ENCODE peak calls at places on chromosomes 7 and 10, in seven cellular contexts. One of them, this sample, is unnamed.

GRCh38 chr10:23338886-23339285 is 5.7 kb downstream of the C10orf67 start:
- DNase-seq in CD8-positive, alpha-beta T cell: no peak
- DNase-seq in spleen: no peak
- DNase-seq in neural progenitor cell: no peak
- DNase-seq in A549: no peak
- DNase-seq in esophagus muscularis mucosa: no peak
- DNase-seq in uterus: no peak
- DNase-seq in this sample: no peak

GRCh38 chr7:132154695-132155471 is 421.4 kb downstream of the PLXNA4 start:
- DNase-seq in esophagus muscularis mucosa: no peak
- DNase-seq in uterus: no peak
- DNase-seq in CD8-positive, alpha-beta T cell: no peak
- DNase-seq in spleen: no peak
- DNase-seq in neural progenitor cell: no peak
- DNase-seq in A549: no peak
- DNase-seq in this sample: no peak

GRCh38 chr10:94213980-94214379 is 148.8 kb downstream of the NOC3L start:
- DNase-seq in neural progenitor cell: no peak
- DNase-seq in esophagus muscularis mucosa: no peak
- DNase-seq in spleen: no peak
- DNase-seq in CD8-positive, alpha-beta T cell: no peak
- DNase-seq in A549: no peak
- DNase-seq in uterus: no peak
- DNase-seq in this sample: no peak

GRCh38 chr10:78025685-78026364 is 3.5 kb downstream of the POLR3A start:
- DNase-seq in uterus: no peak
- DNase-seq in spleen: no peak
- DNase-seq in A549: no peak
- DNase-seq in CD8-positive, alpha-beta T cell: no peak
- DNase-seq in neural progenitor cell: no peak
- DNase-seq in esophagus muscularis mucosa: no peak
- DNase-seq in this sample: no peak

GRCh38 chr7:94274828-94275227 is 119.9 kb upstream of the COL1A2 start:
- DNase-seq in neural progenitor cell: no peak
- DNase-seq in esophagus muscularis mucosa: no peak
- DNase-seq in CD8-positive, alpha-beta T cell: no peak
- DNase-seq in A549: no peak
- DNase-seq in spleen: no peak
- DNase-seq in uterus: no peak
- DNase-seq in this sample: no peak

GRCh38 chr10:91551856-91552255 is 81.0 kb downstream of the PPP1R3C start:
- DNase-seq in uterus: peak; percentile 35
- DNase-seq in A549: peak; percentile 35
- DNase-seq in esophagus muscularis mucosa: no peak
- DNase-seq in spleen: no peak
- DNase-seq in neural progenitor cell: peak; percentile 86
- DNase-seq in CD8-positive, alpha-beta T cell: no peak
- DNase-seq in this sample: no peak

GRCh38 chr7:149719050-149719899 is 54.1 kb downstream of the ZNF467 start:
- DNase-seq in CD8-positive, alpha-beta T cell: no peak
- DNase-seq in neural progenitor cell: no peak
- DNase-seq in A549: no peak
- DNase-seq in uterus: no peak
- DNase-seq in esophagus muscularis mucosa: no peak
- DNase-seq in spleen: peak; percentile 76
- DNase-seq in this sample: no peak

GRCh38 chr7:45984386-45985295 is 63.6 kb upstream of the IGFBP3 start:
- DNase-seq in neural progenitor cell: no peak
- DNase-seq in uterus: no peak
- DNase-seq in spleen: no peak
- DNase-seq in CD8-positive, alpha-beta T cell: no peak
- DNase-seq in A549: no peak
- DNase-seq in esophagus muscularis mucosa: peak; percentile 66
- DNase-seq in this sample: no peak

GRCh38 chr7:125492521-125492920 is 562.9 kb upstream of the POT1 start:
- DNase-seq in A549: no peak
- DNase-seq in esophagus muscularis mucosa: no peak
- DNase-seq in neural progenitor cell: no peak
- DNase-seq in spleen: no peak
- DNase-seq in uterus: no peak
- DNase-seq in CD8-positive, alpha-beta T cell: no peak
- DNase-seq in this sample: no peak

GRCh38 chr7:130941322-130942210 is 207.6 kb upstream of the KLF14 start:
- DNase-seq in A549: peak; percentile 49
- DNase-seq in esophagus muscularis mucosa: no peak
- DNase-seq in CD8-positive, alpha-beta T cell: peak; percentile 45
- DNase-seq in neural progenitor cell: no peak
- DNase-seq in spleen: peak; percentile 83
- DNase-seq in uterus: peak; percentile 59
- DNase-seq in this sample: peak; percentile 56

GRCh38 chr10:129918401-129918800 is 45.7 kb downstream of the EBF3 start:
- DNase-seq in esophagus muscularis mucosa: no peak
- DNase-seq in CD8-positive, alpha-beta T cell: no peak
- DNase-seq in neural progenitor cell: no peak
- DNase-seq in uterus: no peak
- DNase-seq in spleen: peak; percentile 67
- DNase-seq in A549: no peak
- DNase-seq in this sample: no peak
- H3K9me3 ChIP-seq in esophagus muscularis mucosa: no peaks in the 10 kb centered on the region
- H3K9me3 ChIP-seq in CD8-positive, alpha-beta T cell: no peaks in the 10 kb centered on the region
- H3K9me3 ChIP-seq in neural progenitor cell: no peaks in the 10 kb centered on the region
- H3K9me3 ChIP-seq in uterus: no peaks in the 10 kb centered on the region
- H3K9me3 ChIP-seq in spleen: no peaks in the 10 kb centered on the region
- H3K9me3 ChIP-seq in A549: no peaks in the 10 kb centered on the region
- H3K9me3 ChIP-seq in this sample: no peaks in the 10 kb centered on the region

DNA sequence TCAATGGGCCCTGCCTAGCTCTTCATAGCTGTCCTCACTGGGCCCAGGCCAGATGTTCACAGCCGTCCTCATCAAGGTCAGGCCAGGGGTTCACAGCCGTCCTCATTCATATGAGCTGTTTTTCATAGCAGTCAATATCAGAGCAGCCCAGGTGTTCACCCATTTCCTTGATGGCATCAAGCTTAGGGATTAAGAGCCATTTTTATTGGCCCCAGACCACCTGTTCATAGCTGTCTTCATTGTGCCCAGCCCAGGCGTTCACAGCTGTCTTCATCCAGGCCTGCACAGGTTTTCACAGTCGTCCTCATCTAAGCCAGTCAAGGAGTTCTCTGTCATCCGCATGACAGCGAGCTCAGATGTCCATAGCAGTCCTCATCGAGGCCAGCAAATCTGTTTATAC is 9.4 kb downstream of the FRG2B start:
- DNase-seq in CD8-positive, alpha-beta T cell: no peak
- DNase-seq in uterus: no peak
- DNase-seq in neural progenitor cell: no peak
- DNase-seq in A549: no peak
- DNase-seq in esophagus muscularis mucosa: no peak
- DNase-seq in spleen: no peak
- DNase-seq in this sample: no peak
- H3K9me3 ChIP-seq in CD8-positive, alpha-beta T cell: no peaks in the 10 kb centered on the region
- H3K9me3 ChIP-seq in uterus: no peaks in the 10 kb centered on the region
- H3K9me3 ChIP-seq in neural progenitor cell: peaks cover under 1% of the 10 kb centered on the region
- H3K9me3 ChIP-seq in A549: no peaks in the 10 kb centered on the region
- H3K9me3 ChIP-seq in esophagus muscularis mucosa: no peaks in the 10 kb centered on the region
- H3K9me3 ChIP-seq in spleen: peaks cover 6% of the 10 kb centered on the region
- H3K9me3 ChIP-seq in this sample: no peaks in the 10 kb centered on the region

GRCh38 chr7:4079366-4079765 is 602.7 kb upstream of the FOXK1 start:
- DNase-seq in esophagus muscularis mucosa: peak; percentile 82
- DNase-seq in uterus: no peak
- DNase-seq in spleen: no peak
- DNase-seq in A549: no peak
- DNase-seq in neural progenitor cell: no peak
- DNase-seq in CD8-positive, alpha-beta T cell: no peak
- DNase-seq in this sample: no peak
- H3K9me3 ChIP-seq in esophagus muscularis mucosa: no peaks in the 10 kb centered on the region
- H3K9me3 ChIP-seq in uterus: no peaks in the 10 kb centered on the region
- H3K9me3 ChIP-seq in spleen: peaks cover 9% of the 10 kb centered on the region
- H3K9me3 ChIP-seq in A549: peaks cover 3% of the 10 kb centered on the region
- H3K9me3 ChIP-seq in neural progenitor cell: no peaks in the 10 kb centered on the region
- H3K9me3 ChIP-seq in CD8-positive, alpha-beta T cell: no peaks in the 10 kb centered on the region
- H3K9me3 ChIP-seq in this sample: no peaks in the 10 kb centered on the region

DNA sequence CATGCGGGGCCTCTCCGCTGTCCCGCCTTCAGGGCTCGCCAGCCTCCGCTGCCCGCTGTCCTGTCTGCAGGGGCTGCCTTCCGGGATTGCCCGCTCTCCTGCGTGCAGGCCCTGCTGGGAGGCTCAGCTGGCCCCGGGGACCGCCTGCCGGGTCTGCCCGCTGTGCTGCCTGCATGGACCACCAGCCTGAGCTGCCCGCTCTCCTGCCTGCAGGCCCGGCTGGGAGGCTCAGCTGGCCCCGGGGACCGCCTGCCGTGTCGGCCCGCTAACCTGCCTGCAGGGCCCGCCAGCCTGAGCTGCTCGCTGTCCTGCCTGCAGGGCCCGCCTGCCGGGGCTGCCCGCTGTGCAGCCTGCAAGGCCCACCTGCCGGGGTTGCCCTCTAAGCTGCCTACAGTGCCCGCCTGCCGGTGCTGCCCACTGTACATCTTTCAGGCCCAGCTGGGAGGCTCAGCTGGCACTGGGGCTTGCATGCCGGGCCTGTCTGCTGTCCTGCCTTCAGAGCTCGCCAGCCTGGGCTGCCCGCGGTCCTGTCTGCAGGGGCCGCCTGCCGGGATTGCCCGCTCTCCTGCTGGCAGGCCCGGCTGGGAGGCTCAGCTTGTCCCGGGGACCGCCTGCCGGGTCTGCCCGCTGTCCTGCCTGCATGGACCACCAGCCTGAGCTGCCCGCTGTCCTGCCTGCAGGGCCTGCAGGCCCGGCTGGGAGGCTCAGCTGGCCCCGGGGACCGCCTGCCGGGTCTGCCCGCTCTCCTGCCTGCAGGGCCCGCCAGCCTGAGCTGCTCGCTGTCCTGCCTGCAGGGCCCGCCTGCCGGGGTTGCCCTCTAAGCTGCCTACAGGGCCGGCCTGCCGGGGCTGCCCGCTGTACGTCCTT is 165.1 kb downstream of the GLRX3 start:
- DNase-seq in CD8-positive, alpha-beta T cell: peak; percentile 66
- DNase-seq in neural progenitor cell: no peak
- DNase-seq in uterus: no peak
- DNase-seq in spleen: peak; percentile 94
- DNase-seq in esophagus muscularis mucosa: no peak
- DNase-seq in A549: no peak
- DNase-seq in this sample: peak; percentile 25
- H3K9me3 ChIP-seq in CD8-positive, alpha-beta T cell: peaks cover 4% of the 10 kb centered on the region
- H3K9me3 ChIP-seq in neural progenitor cell: peaks cover 18% of the 10 kb centered on the region
- H3K9me3 ChIP-seq in uterus: no peaks in the 10 kb centered on the region
- H3K9me3 ChIP-seq in spleen: peaks cover 100% of the 10 kb centered on the region
- H3K9me3 ChIP-seq in esophagus muscularis mucosa: peaks cover 49% of the 10 kb centered on the region
- H3K9me3 ChIP-seq in A549: no peaks in the 10 kb centered on the region
- H3K9me3 ChIP-seq in this sample: peaks cover 28% of the 10 kb centered on the region

DNA sequence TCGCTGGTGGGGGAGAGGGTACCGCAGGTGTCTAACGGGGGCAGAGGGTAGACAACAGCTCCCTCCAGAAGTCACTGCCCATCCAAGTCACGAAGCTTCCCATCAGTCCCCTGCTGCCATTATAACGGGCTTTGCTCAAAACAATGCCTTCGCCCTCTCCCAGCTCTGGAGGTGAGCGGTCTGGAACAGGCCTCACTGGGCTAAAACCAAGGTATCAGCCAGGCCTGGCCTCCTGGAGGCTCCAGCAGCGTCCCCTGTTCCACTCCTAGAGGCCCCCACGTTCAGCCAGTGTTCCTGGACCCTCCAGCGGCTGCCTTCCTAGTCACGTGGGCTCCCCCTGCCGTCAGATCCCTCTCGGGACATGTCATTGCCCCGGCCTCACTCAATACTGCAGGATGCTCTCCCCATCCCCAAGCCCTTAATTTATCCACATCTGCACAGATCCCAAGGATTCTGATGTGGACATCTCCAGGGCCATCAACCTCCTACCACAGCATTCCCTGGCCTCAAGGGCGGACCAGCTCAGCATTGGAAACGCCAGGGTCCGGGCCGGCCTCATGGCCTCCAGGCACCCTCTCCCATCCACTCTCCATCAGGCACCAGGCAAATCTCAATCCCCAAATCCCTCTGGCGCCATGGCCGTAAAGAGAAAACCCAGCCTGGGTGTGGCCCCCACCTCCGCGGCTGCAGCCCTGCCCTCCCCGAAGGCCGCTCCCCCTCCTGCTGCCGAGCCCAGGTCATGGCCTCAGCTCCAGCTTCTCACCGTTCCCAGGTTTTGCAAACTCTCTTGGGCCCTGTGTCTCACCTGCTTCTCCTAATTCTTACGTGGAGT is 104.1 kb upstream of the FAM20C start:
- DNase-seq in CD8-positive, alpha-beta T cell: no peak
- DNase-seq in esophagus muscularis mucosa: peak; percentile 47
- DNase-seq in neural progenitor cell: peak; percentile 53
- DNase-seq in uterus: no peak
- DNase-seq in spleen: no peak
- DNase-seq in A549: no peak
- DNase-seq in this sample: no peak
- H3K9me3 ChIP-seq in CD8-positive, alpha-beta T cell: no peaks in the 10 kb centered on the region
- H3K9me3 ChIP-seq in esophagus muscularis mucosa: no peaks in the 10 kb centered on the region
- H3K9me3 ChIP-seq in neural progenitor cell: no peaks in the 10 kb centered on the region
- H3K9me3 ChIP-seq in uterus: no peaks in the 10 kb centered on the region
- H3K9me3 ChIP-seq in spleen: no peaks in the 10 kb centered on the region
- H3K9me3 ChIP-seq in A549: no peaks in the 10 kb centered on the region
- H3K9me3 ChIP-seq in this sample: no peaks in the 10 kb centered on the region

DNA sequence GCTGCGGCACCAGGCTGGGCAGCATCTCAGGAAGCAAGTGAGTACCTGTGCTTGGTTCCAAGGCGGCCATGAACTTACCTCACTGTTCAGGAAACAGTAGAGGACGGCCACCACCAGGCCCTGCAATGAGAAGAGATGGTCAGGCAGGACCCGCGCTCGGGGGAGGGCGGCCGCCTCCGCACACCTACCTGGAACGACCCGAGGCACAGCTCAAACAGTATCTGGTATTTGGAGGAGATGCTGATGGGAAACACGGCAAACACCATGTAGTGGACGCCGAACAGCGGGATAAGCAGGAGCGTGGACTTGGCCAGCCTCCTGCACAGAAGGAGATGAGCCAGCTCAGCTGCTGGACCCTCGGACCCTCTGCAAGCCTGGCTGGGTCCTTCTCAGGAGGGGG is 112.9 kb downstream of the VIPR2 start:
- DNase-seq in esophagus muscularis mucosa: peak; percentile 79
- DNase-seq in spleen: peak; percentile 43
- DNase-seq in neural progenitor cell: no peak
- DNase-seq in A549: no peak
- DNase-seq in uterus: no peak
- DNase-seq in CD8-positive, alpha-beta T cell: no peak
- DNase-seq in this sample: no peak
- H3K9me3 ChIP-seq in esophagus muscularis mucosa: no peaks in the 10 kb centered on the region
- H3K9me3 ChIP-seq in spleen: no peaks in the 10 kb centered on the region
- H3K9me3 ChIP-seq in neural progenitor cell: no peaks in the 10 kb centered on the region
- H3K9me3 ChIP-seq in A549: no peaks in the 10 kb centered on the region
- H3K9me3 ChIP-seq in uterus: no peaks in the 10 kb centered on the region
- H3K9me3 ChIP-seq in CD8-positive, alpha-beta T cell: no peaks in the 10 kb centered on the region
- H3K9me3 ChIP-seq in this sample: no peaks in the 10 kb centered on the region